ENCODE peak calls at places on chromosomes 13 and 19, in five cellular contexts. A is A673, H is heart right ventricle, I is astrocyte of the cerebellum, L is tibial artery. P is an unnamed sample.
A peak's percentile ranks its signal among the peaks of the same experiment; 100 is the strongest.

GRCh38 chr13:91135949-91136348 is 211.5 kb upstream of the MIR17HG start:
- DNase-seq in H (no peak), L (no peak), A (peak; percentile 27), I (no peak), P (no peak)

GRCh38 chr19:41905273-41906002 is 22.5 kb downstream of the ARHGEF1 start:
- DNase-seq in I (no peak), H (no peak), A (no peak), L (no peak), P (no peak)

GRCh38 chr19:535017-535835 is 3.7 kb downstream of the CDC34 start:
- DNase-seq in I (no peak), H (no peak), A (no peak), L (no peak), P (no peak)

GRCh38 chr13:27878274-27878673 is 41.5 kb upstream of the PDX1 start:
- DNase-seq in I (no peak), A (no peak), L (no peak), H (no peak), P (no peak)

GRCh38 chr13:45847554-45848224 is 3.9 kb downstream of the SIAH3 start:
- DNase-seq in L (no peak), A (no peak), H (peak; percentile 22), I (no peak), P (no peak)

GRCh38 chr13:105272660-105273631 is 1262.5 kb downstream of the EFNB2 start:
- DNase-seq in A (no peak), H (no peak), L (no peak), I (no peak), P (no peak)

GRCh38 chr13:45482571-45483173 is 17.9 kb downstream of the COG3 start:
- DNase-seq in H (no peak), L (no peak), A (peak; percentile 11), I (no peak), P (no peak)

GRCh38 chr13:109468123-109468522 is 318.3 kb downstream of the IRS2 start:
- DNase-seq in A (no peak), H (no peak), L (no peak), I (no peak), P (no peak)

GRCh38 chr13:109816979-109817275 is 30.5 kb upstream of the IRS2 start:
- DNase-seq in L (no peak), H (no peak), A (no peak), I (peak; percentile 45), P (peak; percentile 42)

GRCh38 chr13:33794576-33794975 is 23.4 kb upstream of the RFC3 start:
- DNase-seq in A (no peak), H (no peak), I (no peak), L (no peak), P (no peak)

GRCh38 chr13:29713841-29714240 is 118.4 kb upstream of the SLC7A1 start:
- DNase-seq in H (no peak), A (peak; percentile 39), L (no peak), I (no peak), P (no peak)

GRCh38 chr13:110549795-110550160 is 11.7 kb downstream of the RAB20 start:
- DNase-seq in H (no peak), I (no peak), L (no peak), A (no peak), P (no peak)

GRCh38 chr13:47897411-47898050 is 103.5 kb downstream of the SUCLA2 start:
- DNase-seq in I (peak; percentile 96), A (no peak), L (no peak), H (no peak), P (no peak)

GRCh38 chr13:99984463-99985242 is 3.1 kb downstream of the ZIC2 start:
- DNase-seq in H (no peak), I (no peak), L (no peak), A (peak; percentile 79), P (no peak)

GRCh38 chr19:52522555-52522954 is 4.9 kb upstream of the ZNF808 start:
- DNase-seq in I (no peak), L (no peak), A (no peak), H (no peak), P (no peak)

GRCh38 chr13:110593430-110594130 is 21.8 kb upstream of the NAXD start:
- DNase-seq in H (no peak), A (peak; percentile 80), I (peak; percentile 38), L (no peak), P (no peak)

GRCh38 chr19:50794778-50795664 is 4.8 kb downstream of the ACP4 start:
- DNase-seq in H (no peak), I (no peak), L (no peak), A (peak; percentile 69), P (no peak)

GRCh38 chr13:41981961-41982723 is 21.2 kb upstream of the VWA8 start:
- DNase-seq in I (no peak), H (no peak), L (no peak), A (no peak), P (no peak)

GRCh38 chr13:114199961-114200672 is 21.1 kb downstream of the CFAP97D2 start:
- DNase-seq in I (no peak), L (no peak), A (peak; percentile 14), H (no peak), P (no peak)
- H3K4me3 ChIP-seq in I (no peak overlapping the region), L (no peak overlapping the region), A (peak overlapping the region; percentile 36), H (no peak overlapping the region), P (peak overlapping the region; percentile 36)

GRCh38 chr19:9914001-9914314 is 22.4 kb downstream of the OLFM2 start:
- DNase-seq in H (no peak), A (no peak), L (no peak), I (no peak), P (no peak)

GRCh38 chr19:9914315-9915207 is 21.8 kb downstream of the OLFM2 start:
- DNase-seq in A (peak; percentile 94), I (no peak), L (peak; percentile 72), H (peak; percentile 70), P (peak; percentile 30)

GRCh38 chr19:9913237-9914000 is 22.9 kb downstream of the OLFM2 start:
- DNase-seq in H (no peak), L (no peak), A (peak; percentile 56), I (no peak), P (no peak)

GRCh38 chr19:9911524-9911923 is 24.8 kb downstream of the OLFM2 start:
- DNase-seq in H (no peak), I (no peak), A (no peak), L (no peak), P (no peak)

DNA sequence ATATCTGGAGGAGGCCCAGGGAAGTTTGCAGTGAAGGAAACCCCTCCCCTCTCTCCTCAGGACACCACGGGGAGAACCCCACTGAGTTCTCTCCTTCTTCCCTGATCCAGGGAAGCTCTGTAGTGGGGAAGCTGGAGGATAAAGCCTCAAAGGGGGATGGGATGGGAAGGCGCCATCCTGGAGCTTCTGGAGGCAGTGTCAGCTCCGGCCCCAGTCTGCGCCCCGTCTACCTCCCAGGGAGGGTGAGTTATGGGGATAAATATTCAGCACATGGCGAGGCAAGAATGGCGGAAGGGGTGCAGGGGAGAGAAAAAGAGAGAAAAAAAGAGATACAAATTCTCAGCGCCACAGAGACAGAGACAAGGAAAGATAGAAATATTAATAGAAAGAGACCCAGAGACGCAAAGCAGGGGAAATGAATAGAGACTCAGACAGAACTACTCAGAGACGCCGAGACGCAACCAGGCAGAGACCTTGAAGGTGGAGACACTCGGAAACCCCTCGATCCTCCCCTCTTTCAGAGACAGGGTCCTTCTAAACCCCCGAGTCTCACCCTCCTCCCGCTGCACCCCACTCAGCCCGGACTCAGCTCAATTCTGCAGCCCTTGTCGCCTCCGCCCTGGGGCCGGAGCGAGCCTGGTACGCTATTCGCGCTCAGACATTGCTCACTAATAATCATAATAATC is 23.6 kb downstream of the OLFM2 start:
- DNase-seq in A (no peak), H (no peak), L (no peak), I (no peak), P (no peak)
- H3K4me3 ChIP-seq in A (peak overlapping the region; percentile 57), H (no peak overlapping the region), L (no peak overlapping the region), I (no peak overlapping the region), P (no peak overlapping the region)

DNA sequence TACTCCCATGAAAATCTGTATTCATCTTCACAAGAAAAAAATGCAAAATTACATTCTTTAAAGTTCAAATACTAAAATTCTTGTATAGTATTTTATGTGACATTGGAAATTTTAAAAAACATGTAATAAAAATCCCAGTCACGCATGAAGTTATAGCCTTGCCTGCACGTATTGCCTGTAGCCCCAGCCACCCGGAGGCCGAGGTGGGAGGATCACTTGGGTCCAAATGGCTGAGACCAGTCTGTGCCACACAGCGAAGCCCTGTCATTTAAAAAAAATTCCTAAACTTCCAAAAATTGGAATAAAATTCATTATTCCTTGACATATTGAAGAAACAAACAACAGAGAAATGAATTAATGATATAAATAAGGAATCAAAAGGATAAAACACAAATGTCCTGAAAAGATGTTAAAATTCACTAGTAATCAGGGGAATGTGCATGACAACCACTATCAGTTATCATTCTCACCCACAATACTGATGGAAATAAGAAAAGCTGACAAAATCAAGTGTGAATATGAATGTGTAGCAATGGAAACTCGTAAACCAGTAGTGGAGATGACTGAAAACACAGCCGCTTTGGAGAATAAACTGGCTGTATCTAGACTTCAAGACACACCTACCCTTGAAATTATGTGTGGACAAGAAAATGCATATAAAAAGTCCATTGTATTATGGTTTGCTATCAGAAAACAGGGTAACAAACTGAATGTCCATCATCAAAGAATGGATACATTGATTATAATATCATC is 7.5 kb downstream of the CARD8 start:
- DNase-seq in H (no peak), L (no peak), A (no peak), I (no peak), P (no peak)
- H3K4me3 ChIP-seq in H (peak overlapping the region; percentile 55), L (peak overlapping the region; percentile 4), A (peak overlapping the region; percentile 42), I (no peak overlapping the region), P (no peak overlapping the region)

GRCh38 chr19:36973021-36973843 is 57.1 kb downstream of the ZNF568 start:
- DNase-seq in L (peak; percentile 91), H (peak; percentile 89), A (peak; percentile 43), I (peak; percentile 23), P (peak; percentile 18)
- H3K4me3 ChIP-seq in L (peak overlapping the region; percentile 76), H (peak overlapping the region; percentile 76), A (peak overlapping the region; percentile 47), I (peak overlapping the region; percentile 58), P (peak overlapping the region; percentile 65)

GRCh38 chr13:38713046-38713445 is 26.2 kb downstream of the FREM2 start:
- DNase-seq in A (no peak), H (no peak), L (no peak), I (no peak), P (no peak)

GRCh38 chr13:38718374-38718773 is 31.5 kb downstream of the FREM2 start:
- DNase-seq in A (no peak), L (no peak), I (no peak), H (no peak), P (no peak)
- H3K4me3 ChIP-seq in A (no peak overlapping the region), L (no peak overlapping the region), I (no peak overlapping the region), H (no peak overlapping the region), P (no peak overlapping the region)

P was measured in skeletal muscle cell.